ENCODE peak calls at places on chromosomes 4 and X, in eight cellular contexts. One of them, this sample, is unnamed.

GRCh38 chr4:133146574-133147198 is 2.4 kb upstream of the PCDH10 start:
- DNase-seq in NCI-H146: no peak
- DNase-seq in memory B cell: no peak
- DNase-seq in NCI-H748 treated with DMSO at 0.1 percent for 48 hours: peak; percentile 46
- DNase-seq in foreskin fibroblast: peak; percentile 75
- DNase-seq in stomach: no peak
- DNase-seq in central memory CD4-positive, alpha-beta T cell: no peak
- DNase-seq in nephron progenitor cell: peak; percentile 77
- DNase-seq in this sample: peak; percentile 58

GRCh38 chrX:73913580-73913979 is 350.6 kb downstream of the CHIC1 start:
- DNase-seq in NCI-H146: no peak
- DNase-seq in memory B cell: no peak
- DNase-seq in NCI-H748 treated with DMSO at 0.1 percent for 48 hours: no peak
- DNase-seq in foreskin fibroblast: peak; percentile 39
- DNase-seq in stomach: no peak
- DNase-seq in central memory CD4-positive, alpha-beta T cell: no peak
- DNase-seq in nephron progenitor cell: no peak
- DNase-seq in this sample: no peak

GRCh38 chrX:6005856-6006255 is 222.8 kb downstream of the NLGN4X start:
- DNase-seq in NCI-H146: no peak
- DNase-seq in memory B cell: no peak
- DNase-seq in NCI-H748 treated with DMSO at 0.1 percent for 48 hours: no peak
- DNase-seq in foreskin fibroblast: no peak
- DNase-seq in stomach: no peak
- DNase-seq in central memory CD4-positive, alpha-beta T cell: no peak
- DNase-seq in nephron progenitor cell: no peak
- DNase-seq in this sample: no peak

GRCh38 chrX:68938244-68939004 is 109.6 kb downstream of the EFNB1 start:
- DNase-seq in NCI-H146: no peak
- DNase-seq in memory B cell: no peak
- DNase-seq in NCI-H748 treated with DMSO at 0.1 percent for 48 hours: no peak
- DNase-seq in foreskin fibroblast: peak; percentile 31
- DNase-seq in stomach: no peak
- DNase-seq in central memory CD4-positive, alpha-beta T cell: no peak
- DNase-seq in nephron progenitor cell: no peak
- DNase-seq in this sample: no peak

GRCh38 chr4:6917445-6918241 is 8.0 kb downstream of the TBC1D14 start:
- DNase-seq in NCI-H146: peak; percentile 97
- DNase-seq in memory B cell: peak; percentile 63
- DNase-seq in NCI-H748 treated with DMSO at 0.1 percent for 48 hours: peak; percentile 81
- DNase-seq in foreskin fibroblast: no peak
- DNase-seq in stomach: peak; percentile 96
- DNase-seq in central memory CD4-positive, alpha-beta T cell: peak; percentile 20
- DNase-seq in nephron progenitor cell: peak; percentile 33
- DNase-seq in this sample: peak; percentile 60

GRCh38 chr4:7872264-7872771 is 67.3 kb downstream of the AFAP1 start:
- DNase-seq in NCI-H146: no peak
- DNase-seq in memory B cell: no peak
- DNase-seq in NCI-H748 treated with DMSO at 0.1 percent for 48 hours: no peak
- DNase-seq in foreskin fibroblast: peak; percentile 94
- DNase-seq in stomach: no peak
- DNase-seq in central memory CD4-positive, alpha-beta T cell: no peak
- DNase-seq in nephron progenitor cell: no peak
- DNase-seq in this sample: peak; percentile 56

GRCh38 chr4:10354225-10354624 is 103.0 kb downstream of the ZNF518B start:
- DNase-seq in NCI-H146: no peak
- DNase-seq in memory B cell: no peak
- DNase-seq in NCI-H748 treated with DMSO at 0.1 percent for 48 hours: no peak
- DNase-seq in foreskin fibroblast: no peak
- DNase-seq in stomach: no peak
- DNase-seq in central memory CD4-positive, alpha-beta T cell: no peak
- DNase-seq in nephron progenitor cell: no peak
- DNase-seq in this sample: no peak

GRCh38 chrX:69215161-69215560 is 49.9 kb upstream of the PJA1 start:
- DNase-seq in NCI-H146: no peak
- DNase-seq in memory B cell: no peak
- DNase-seq in NCI-H748 treated with DMSO at 0.1 percent for 48 hours: no peak
- DNase-seq in foreskin fibroblast: no peak
- DNase-seq in stomach: no peak
- DNase-seq in central memory CD4-positive, alpha-beta T cell: no peak
- DNase-seq in nephron progenitor cell: no peak
- DNase-seq in this sample: no peak

GRCh38 chr4:76206222-76206942 is 7.2 kb downstream of the SCARB2 start:
- DNase-seq in NCI-H146: no peak
- DNase-seq in memory B cell: no peak
- DNase-seq in NCI-H748 treated with DMSO at 0.1 percent for 48 hours: no peak
- DNase-seq in foreskin fibroblast: no peak
- DNase-seq in stomach: no peak
- DNase-seq in central memory CD4-positive, alpha-beta T cell: no peak
- DNase-seq in nephron progenitor cell: no peak
- DNase-seq in this sample: no peak

GRCh38 chr4:13461511-13461910 is 22.6 kb downstream of the RAB28 start:
- DNase-seq in NCI-H146: no peak
- DNase-seq in memory B cell: no peak
- DNase-seq in NCI-H748 treated with DMSO at 0.1 percent for 48 hours: no peak
- DNase-seq in foreskin fibroblast: no peak
- DNase-seq in stomach: no peak
- DNase-seq in central memory CD4-positive, alpha-beta T cell: no peak
- DNase-seq in nephron progenitor cell: no peak
- DNase-seq in this sample: no peak

GRCh38 chr4:110306363-110306762 is 107.9 kb upstream of the ELOVL6 start:
- DNase-seq in NCI-H146: peak; percentile 1
- DNase-seq in memory B cell: no peak
- DNase-seq in NCI-H748 treated with DMSO at 0.1 percent for 48 hours: peak; percentile 39
- DNase-seq in foreskin fibroblast: peak; percentile 19
- DNase-seq in stomach: no peak
- DNase-seq in central memory CD4-positive, alpha-beta T cell: no peak
- DNase-seq in nephron progenitor cell: no peak
- DNase-seq in this sample: no peak

GRCh38 chrX:84729809-84730208 is 227.6 kb upstream of the HDX start:
- DNase-seq in NCI-H146: peak; percentile 83
- DNase-seq in memory B cell: peak; percentile 0
- DNase-seq in NCI-H748 treated with DMSO at 0.1 percent for 48 hours: peak; percentile 32
- DNase-seq in foreskin fibroblast: peak; percentile 34
- DNase-seq in stomach: no peak
- DNase-seq in central memory CD4-positive, alpha-beta T cell: no peak
- DNase-seq in nephron progenitor cell: peak; percentile 8
- DNase-seq in this sample: peak; percentile 32

GRCh38 chrX:40096395-40097091 is 1.2 kb downstream of the BCOR start:
- DNase-seq in NCI-H146: peak; percentile 38
- DNase-seq in memory B cell: peak; percentile 57
- DNase-seq in NCI-H748 treated with DMSO at 0.1 percent for 48 hours: peak; percentile 8
- DNase-seq in foreskin fibroblast: peak; percentile 62
- DNase-seq in stomach: no peak
- DNase-seq in central memory CD4-positive, alpha-beta T cell: peak; percentile 71
- DNase-seq in nephron progenitor cell: peak; percentile 58
- DNase-seq in this sample: peak; percentile 37

GRCh38 chr4:152372444-152372843 is 163.4 kb downstream of the FBXW7 start:
- DNase-seq in NCI-H146: no peak
- DNase-seq in memory B cell: no peak
- DNase-seq in NCI-H748 treated with DMSO at 0.1 percent for 48 hours: no peak
- DNase-seq in foreskin fibroblast: no peak
- DNase-seq in stomach: no peak
- DNase-seq in central memory CD4-positive, alpha-beta T cell: no peak
- DNase-seq in nephron progenitor cell: no peak
- DNase-seq in this sample: no peak

GRCh38 chrX:10602646-10603045 is 17.7 kb downstream of the MID1 start:
- DNase-seq in NCI-H146: no peak
- DNase-seq in memory B cell: no peak
- DNase-seq in NCI-H748 treated with DMSO at 0.1 percent for 48 hours: no peak
- DNase-seq in foreskin fibroblast: no peak
- DNase-seq in stomach: no peak
- DNase-seq in central memory CD4-positive, alpha-beta T cell: no peak
- DNase-seq in nephron progenitor cell: no peak
- DNase-seq in this sample: no peak

GRCh38 chrX:103716967-103717366 is 6.3 kb downstream of the TMEM31 start:
- DNase-seq in NCI-H146: peak; percentile 14
- DNase-seq in memory B cell: no peak
- DNase-seq in NCI-H748 treated with DMSO at 0.1 percent for 48 hours: no peak
- DNase-seq in foreskin fibroblast: peak; percentile 87
- DNase-seq in stomach: no peak
- DNase-seq in central memory CD4-positive, alpha-beta T cell: no peak
- DNase-seq in nephron progenitor cell: no peak
- DNase-seq in this sample: no peak

GRCh38 chr4:158778712-158779111 is 9.9 kb downstream of the FNIP2 start:
- DNase-seq in NCI-H146: no peak
- DNase-seq in memory B cell: no peak
- DNase-seq in NCI-H748 treated with DMSO at 0.1 percent for 48 hours: no peak
- DNase-seq in foreskin fibroblast: no peak
- DNase-seq in stomach: peak; percentile 71
- DNase-seq in central memory CD4-positive, alpha-beta T cell: no peak
- DNase-seq in nephron progenitor cell: no peak
- DNase-seq in this sample: no peak

GRCh38 chr4:81566076-81566663 is 94.5 kb upstream of the RASGEF1B start:
- DNase-seq in NCI-H146: no peak
- DNase-seq in memory B cell: no peak
- DNase-seq in NCI-H748 treated with DMSO at 0.1 percent for 48 hours: no peak
- DNase-seq in foreskin fibroblast: peak; percentile 11
- DNase-seq in stomach: no peak
- DNase-seq in central memory CD4-positive, alpha-beta T cell: no peak
- DNase-seq in nephron progenitor cell: no peak
- DNase-seq in this sample: no peak

GRCh38 chrX:124098089-124098488 is 136.6 kb downstream of the STAG2 start:
- DNase-seq in NCI-H146: no peak
- DNase-seq in memory B cell: peak; percentile 1
- DNase-seq in NCI-H748 treated with DMSO at 0.1 percent for 48 hours: no peak
- DNase-seq in foreskin fibroblast: peak; percentile 30
- DNase-seq in stomach: no peak
- DNase-seq in central memory CD4-positive, alpha-beta T cell: peak; percentile 15
- DNase-seq in nephron progenitor cell: no peak
- DNase-seq in this sample: no peak

GRCh38 chrX:67544871-67545771 is 1.3 kb downstream of the AR start:
- DNase-seq in NCI-H146: no peak
- DNase-seq in memory B cell: no peak
- DNase-seq in NCI-H748 treated with DMSO at 0.1 percent for 48 hours: no peak
- DNase-seq in foreskin fibroblast: peak; percentile 86
- DNase-seq in stomach: no peak
- DNase-seq in central memory CD4-positive, alpha-beta T cell: no peak
- DNase-seq in nephron progenitor cell: peak; percentile 25
- DNase-seq in this sample: peak; percentile 21

GRCh38 chr4:123990310-123990709 is 593.7 kb downstream of the SPRY1 start:
- DNase-seq in NCI-H146: no peak
- DNase-seq in memory B cell: no peak
- DNase-seq in NCI-H748 treated with DMSO at 0.1 percent for 48 hours: no peak
- DNase-seq in foreskin fibroblast: no peak
- DNase-seq in stomach: no peak
- DNase-seq in central memory CD4-positive, alpha-beta T cell: no peak
- DNase-seq in nephron progenitor cell: no peak
- DNase-seq in this sample: no peak

GRCh38 chr4:168637872-168638756 is 141.3 kb downstream of the PALLD start:
- DNase-seq in NCI-H146: no peak
- DNase-seq in memory B cell: no peak
- DNase-seq in NCI-H748 treated with DMSO at 0.1 percent for 48 hours: no peak
- DNase-seq in foreskin fibroblast: peak; percentile 64
- DNase-seq in stomach: no peak
- DNase-seq in central memory CD4-positive, alpha-beta T cell: no peak
- DNase-seq in nephron progenitor cell: no peak
- DNase-seq in this sample: no peak

GRCh38 chr4:86948276-86948675 is 13.5 kb downstream of the AFF1 start:
- DNase-seq in NCI-H146: no peak
- DNase-seq in memory B cell: no peak
- DNase-seq in NCI-H748 treated with DMSO at 0.1 percent for 48 hours: no peak
- DNase-seq in foreskin fibroblast: no peak
- DNase-seq in stomach: no peak
- DNase-seq in central memory CD4-positive, alpha-beta T cell: no peak
- DNase-seq in nephron progenitor cell: no peak
- DNase-seq in this sample: no peak

GRCh38 chrX:149962859-149963757 is 24.8 kb upstream of the EOLA2 start:
- DNase-seq in NCI-H146: peak; percentile 31
- DNase-seq in memory B cell: no peak
- DNase-seq in NCI-H748 treated with DMSO at 0.1 percent for 48 hours: no peak
- DNase-seq in foreskin fibroblast: peak; percentile 81
- DNase-seq in stomach: peak; percentile 58
- DNase-seq in central memory CD4-positive, alpha-beta T cell: no peak
- DNase-seq in nephron progenitor cell: peak; percentile 33
- DNase-seq in this sample: peak; percentile 76

GRCh38 chr4:25485104-25485503 is 108.0 kb downstream of the ANAPC4 start:
- DNase-seq in NCI-H146: no peak
- DNase-seq in memory B cell: no peak
- DNase-seq in NCI-H748 treated with DMSO at 0.1 percent for 48 hours: no peak
- DNase-seq in foreskin fibroblast: no peak
- DNase-seq in stomach: no peak
- DNase-seq in central memory CD4-positive, alpha-beta T cell: no peak
- DNase-seq in nephron progenitor cell: no peak
- DNase-seq in this sample: no peak

GRCh38 chr4:72505314-72505744 is 63.7 kb downstream of the ADAMTS3 start:
- DNase-seq in NCI-H146: peak; percentile 11
- DNase-seq in memory B cell: no peak
- DNase-seq in NCI-H748 treated with DMSO at 0.1 percent for 48 hours: no peak
- DNase-seq in foreskin fibroblast: peak; percentile 63
- DNase-seq in stomach: no peak
- DNase-seq in central memory CD4-positive, alpha-beta T cell: no peak
- DNase-seq in nephron progenitor cell: peak; percentile 30
- DNase-seq in this sample: peak; percentile 29

GRCh38 chrX:68084765-68085164 is 348.5 kb downstream of the OPHN1 start:
- DNase-seq in NCI-H146: no peak
- DNase-seq in memory B cell: no peak
- DNase-seq in NCI-H748 treated with DMSO at 0.1 percent for 48 hours: no peak
- DNase-seq in foreskin fibroblast: peak; percentile 81
- DNase-seq in stomach: no peak
- DNase-seq in central memory CD4-positive, alpha-beta T cell: no peak
- DNase-seq in nephron progenitor cell: no peak
- DNase-seq in this sample: peak; percentile 21

GRCh38 chr4:119209077-119209476 is 3.4 kb upstream of the USP53 start:
- DNase-seq in NCI-H146: no peak
- DNase-seq in memory B cell: no peak
- DNase-seq in NCI-H748 treated with DMSO at 0.1 percent for 48 hours: no peak
- DNase-seq in foreskin fibroblast: peak; percentile 96
- DNase-seq in stomach: no peak
- DNase-seq in central memory CD4-positive, alpha-beta T cell: no peak
- DNase-seq in nephron progenitor cell: no peak
- DNase-seq in this sample: no peak

GRCh38 chr4:40750461-40751258 is 905 bp downstream of the NSUN7 start:
- DNase-seq in NCI-H146: peak; percentile 43
- DNase-seq in memory B cell: no peak
- DNase-seq in NCI-H748 treated with DMSO at 0.1 percent for 48 hours: no peak
- DNase-seq in foreskin fibroblast: peak; percentile 33
- DNase-seq in stomach: no peak
- DNase-seq in central memory CD4-positive, alpha-beta T cell: no peak
- DNase-seq in nephron progenitor cell: peak; percentile 49
- DNase-seq in this sample: peak; percentile 25

GRCh38 chr4:185833055-185833598 is 21.1 kb upstream of the SORBS2 start:
- DNase-seq in NCI-H146: no peak
- DNase-seq in memory B cell: no peak
- DNase-seq in NCI-H748 treated with DMSO at 0.1 percent for 48 hours: no peak
- DNase-seq in foreskin fibroblast: peak; percentile 31
- DNase-seq in stomach: no peak
- DNase-seq in central memory CD4-positive, alpha-beta T cell: no peak
- DNase-seq in nephron progenitor cell: no peak
- DNase-seq in this sample: no peak

GRCh38 chrX:16185725-16186136 is 18.4 kb downstream of the MAGEB17 start:
- DNase-seq in NCI-H146: no peak
- DNase-seq in memory B cell: no peak
- DNase-seq in NCI-H748 treated with DMSO at 0.1 percent for 48 hours: no peak
- DNase-seq in foreskin fibroblast: peak; percentile 75
- DNase-seq in stomach: no peak
- DNase-seq in central memory CD4-positive, alpha-beta T cell: no peak
- DNase-seq in nephron progenitor cell: no peak
- DNase-seq in this sample: no peak

GRCh38 chrX:110418857-110419249 is 60.2 kb downstream of the RTL9 start:
- DNase-seq in NCI-H146: no peak
- DNase-seq in memory B cell: no peak
- DNase-seq in NCI-H748 treated with DMSO at 0.1 percent for 48 hours: no peak
- DNase-seq in foreskin fibroblast: peak; percentile 80
- DNase-seq in stomach: no peak
- DNase-seq in central memory CD4-positive, alpha-beta T cell: no peak
- DNase-seq in nephron progenitor cell: no peak
- DNase-seq in this sample: no peak

GRCh38 chr4:98638661-98639060 is 19.8 kb downstream of the TSPAN5 start:
- DNase-seq in NCI-H146: no peak
- DNase-seq in memory B cell: no peak
- DNase-seq in NCI-H748 treated with DMSO at 0.1 percent for 48 hours: no peak
- DNase-seq in foreskin fibroblast: peak; percentile 73
- DNase-seq in stomach: no peak
- DNase-seq in central memory CD4-positive, alpha-beta T cell: no peak
- DNase-seq in nephron progenitor cell: no peak
- DNase-seq in this sample: no peak

GRCh38 chrX:31508338-31508737 is 436.5 kb upstream of the FTHL17 start:
- DNase-seq in NCI-H146: no peak
- DNase-seq in memory B cell: no peak
- DNase-seq in NCI-H748 treated with DMSO at 0.1 percent for 48 hours: no peak
- DNase-seq in foreskin fibroblast: peak; percentile 43
- DNase-seq in stomach: no peak
- DNase-seq in central memory CD4-positive, alpha-beta T cell: no peak
- DNase-seq in nephron progenitor cell: no peak
- DNase-seq in this sample: peak; percentile 15

This sample was measured in testis.